ENCODE peak calls at places on chromosomes 5 and 9, in six cellular contexts. Z, M, R, F, B and I are unnamed samples.

GRCh38 chr9:37485389-37486255 is at the start of gene POLR1E:
- DNase-seq in Z (peak; percentile 96), M (peak; percentile 98), R (peak; percentile 83), F (peak; percentile 67), B (peak; percentile 85), I (peak; percentile 98)

GRCh38 chr9:242461-243080 is 27.9 kb downstream of the DOCK8 start:
- DNase-seq in Z (no peak), M (no peak), R (no peak), F (no peak), B (no peak), I (no peak)

GRCh38 chr5:38853753-38854470 is 8.1 kb downstream of the OSMR start:
- DNase-seq in Z (no peak), M (no peak), R (peak; percentile 92), F (no peak), B (no peak), I (no peak)

GRCh38 chr5:60503771-60504170 is 196.2 kb downstream of the DEPDC1B start:
- DNase-seq in Z (no peak), M (no peak), R (no peak), F (no peak), B (no peak), I (no peak)

GRCh38 chr5:5192681-5193080 is 52.6 kb downstream of the ADAMTS16 start:
- DNase-seq in Z (no peak), M (no peak), R (no peak), F (no peak), B (no peak), I (no peak)

GRCh38 chr9:136979769-136980587 is 2.7 kb downstream of the PTGDS start:
- DNase-seq in Z (no peak), M (no peak), R (no peak), F (no peak), B (no peak), I (peak; percentile 68)

GRCh38 chr5:74384851-74385250 is 255.7 kb downstream of the ENC1 start:
- DNase-seq in Z (no peak), M (no peak), R (no peak), F (no peak), B (no peak), I (no peak)

GRCh38 chr5:78756853-78757252 is 108.3 kb upstream of the LHFPL2 start:
- DNase-seq in Z (no peak), M (no peak), R (no peak), F (no peak), B (no peak), I (no peak)

GRCh38 chr5:137733011-137733410 is 2.9 kb downstream of the KLHL3 start:
- DNase-seq in Z (no peak), M (no peak), R (no peak), F (no peak), B (no peak), I (no peak)

GRCh38 chr9:121350993-121351561 is 19.0 kb downstream of the STOM start:
- DNase-seq in Z (no peak), M (peak; percentile 83), R (peak; percentile 54), F (peak; percentile 89), B (peak; percentile 2), I (peak; percentile 82)

GRCh38 chr5:96084874-96085545 is 123.4 kb upstream of the ELL2 start:
- DNase-seq in Z (no peak), M (no peak), R (no peak), F (no peak), B (no peak), I (no peak)

GRCh38 chr9:35367451-35367850 is 122.5 kb upstream of the RUSC2 start:
- DNase-seq in Z (no peak), M (no peak), R (peak; percentile 18), F (peak; percentile 75), B (no peak), I (no peak)

GRCh38 chr9:33476503-33476902 is 2.8 kb upstream of the NOL6 start:
- DNase-seq in Z (no peak), M (no peak), R (no peak), F (no peak), B (no peak), I (no peak)

GRCh38 chr5:100902406-100903035 is 561 bp downstream of the ST8SIA4 start:
- DNase-seq in Z (no peak), M (peak; percentile 8), R (no peak), F (no peak), B (no peak), I (no peak)

GRCh38 chr9:4243877-4244812 is 55.7 kb downstream of the GLIS3 start:
- DNase-seq in Z (no peak), M (no peak), R (no peak), F (no peak), B (no peak), I (no peak)

GRCh38 chr5:147234098-147234824 is 565 bp upstream of the STK32A start:
- DNase-seq in Z (peak; percentile 13), M (no peak), R (no peak), F (no peak), B (no peak), I (no peak)

GRCh38 chr9:3875371-3876132 is 349.8 kb upstream of the RFX3 start:
- DNase-seq in Z (no peak), M (no peak), R (peak; percentile 94), F (peak; percentile 59), B (no peak), I (no peak)

GRCh38 chr5:142156839-142157463 is 48.4 kb downstream of the NDFIP1 start:
- DNase-seq in Z (peak; percentile 57), M (no peak), R (no peak), F (no peak), B (no peak), I (no peak)

GRCh38 chr9:133459476-133460404 is at the start of gene CACFD1:
- DNase-seq in Z (peak; percentile 99), M (peak; percentile 99), R (peak; percentile 83), F (peak; percentile 61), B (peak; percentile 95), I (peak; percentile 99)

GRCh38 chr5:142913728-142914338 is 143.7 kb downstream of the ARHGAP26 start:
- DNase-seq in Z (no peak), M (no peak), R (no peak), F (no peak), B (no peak), I (no peak)

GRCh38 chr5:95723632-95724369 is 7.3 kb upstream of the RHOBTB3 start:
- DNase-seq in Z (no peak), M (no peak), R (no peak), F (no peak), B (no peak), I (peak; percentile 81)